ENCODE peak calls at places on chromosomes 13 and 19, in eight cellular contexts. O, P, N, E, X, T, U and A are unnamed samples.

GRCh38 chr19:6744381-6745288 is 5.2 kb downstream of the TRIP10 start:
- DNase-seq in O (no peak), P (peak; percentile 97), N (peak; percentile 85), E (peak; percentile 37), X (no peak), T (no peak), U (peak; percentile 94), A (no peak)

GRCh38 chr13:49113526-49114286 is 106.4 kb upstream of the MLNR start:
- DNase-seq in O (no peak), P (no peak), N (no peak), E (peak; percentile 29), X (no peak), T (no peak), U (no peak), A (no peak)

GRCh38 chr19:23770672-23771250 is 12.1 kb upstream of the ZNF681 start:
- DNase-seq in O (no peak), P (no peak), N (no peak), E (no peak), X (no peak), T (no peak), U (no peak), A (no peak)

GRCh38 chr13:102935896-102936321 is 90.1 kb downstream of the ERCC5 start:
- DNase-seq in O (no peak), P (no peak), N (no peak), E (no peak), X (no peak), T (no peak), U (no peak), A (no peak)

GRCh38 chr13:109348514-109349340 is 437.7 kb downstream of the IRS2 start:
- DNase-seq in O (no peak), P (no peak), N (no peak), E (peak; percentile 25), X (no peak), T (no peak), U (no peak), A (no peak)

GRCh38 chr19:43311706-43312105 is 41.8 kb upstream of the CD177 start:
- DNase-seq in O (no peak), P (no peak), N (no peak), E (no peak), X (no peak), T (no peak), U (no peak), A (no peak)

GRCh38 chr13:99075268-99076191 is 97.7 kb upstream of the DOCK9 start:
- DNase-seq in O (no peak), P (no peak), N (no peak), E (no peak), X (no peak), T (no peak), U (no peak), A (no peak)

GRCh38 chr19:29492761-29493160 is 33.0 kb upstream of the VSTM2B start:
- DNase-seq in O (no peak), P (no peak), N (peak; percentile 47), E (no peak), X (no peak), T (no peak), U (no peak), A (no peak)

GRCh38 chr19:33627962-33628839 is 6.4 kb downstream of the CHST8 start:
- DNase-seq in O (no peak), P (no peak), N (peak; percentile 45), E (no peak), X (no peak), T (no peak), U (no peak), A (no peak)

GRCh38 chr13:76980075-76980718 is 11.7 kb upstream of the CLN5 start:
- DNase-seq in O (no peak), P (peak; percentile 83), N (peak; percentile 92), E (peak; percentile 51), X (peak; percentile 5), T (peak; percentile 96), U (peak; percentile 87), A (peak; percentile 72)

GRCh38 chr13:50236898-50237318 is 221.7 kb downstream of the KCNRG start:
- DNase-seq in O (no peak), P (no peak), N (no peak), E (no peak), X (no peak), T (no peak), U (no peak), A (peak; percentile 73)

GRCh38 chr13:35496761-35497386 is 20.4 kb upstream of the MAB21L1 start:
- DNase-seq in O (no peak), P (no peak), N (no peak), E (no peak), X (no peak), T (no peak), U (no peak), A (no peak)

GRCh38 chr19:54154603-54155345 is 4.7 kb downstream of the LENG1 start:
- DNase-seq in O (no peak), P (no peak), N (no peak), E (no peak), X (no peak), T (no peak), U (no peak), A (no peak)

GRCh38 chr19:2415281-2415972 is 12.0 kb downstream of the TIMM13 start:
- DNase-seq in O (no peak), P (no peak), N (no peak), E (no peak), X (no peak), T (no peak), U (no peak), A (no peak)

GRCh38 chr13:93227906-93228801 is 1.5 kb downstream of the GPC6 start:
- DNase-seq in O (peak; percentile 61), P (peak; percentile 86), N (peak; percentile 95), E (peak; percentile 66), X (peak; percentile 86), T (no peak), U (peak; percentile 31), A (no peak)

GRCh38 chr19:31478241-31478640 is 129.0 kb upstream of the TSHZ3 start:
- DNase-seq in O (no peak), P (no peak), N (no peak), E (no peak), X (no peak), T (no peak), U (no peak), A (no peak)

GRCh38 chr19:56167064-56167578 is 8.7 kb upstream of the GALP start:
- DNase-seq in O (no peak), P (no peak), N (no peak), E (no peak), X (no peak), T (no peak), U (no peak), A (no peak)

GRCh38 chr13:49436890-49437289 is 7.0 kb downstream of the CAB39L start:
- DNase-seq in O (no peak), P (peak; percentile 69), N (no peak), E (peak; percentile 12), X (no peak), T (no peak), U (peak; percentile 30), A (no peak)

GRCh38 chr19:45340232-45340898 is at the start of gene KLC3:
- DNase-seq in O (no peak), P (no peak), N (peak; percentile 74), E (no peak), X (no peak), T (peak; percentile 55), U (no peak), A (no peak)

GRCh38 chr13:26880741-26881140 is 120.2 kb upstream of the GPR12 start:
- DNase-seq in O (no peak), P (no peak), N (no peak), E (no peak), X (no peak), T (no peak), U (no peak), A (no peak)

GRCh38 chr13:114286808-114287207 is 5.4 kb downstream of the UPF3A start:
- DNase-seq in O (no peak), P (no peak), N (peak; percentile 71), E (peak; percentile 47), X (no peak), T (no peak), U (no peak), A (no peak)

GRCh38 chr13:92806215-92806614 is 420.4 kb upstream of the GPC6 start:
- DNase-seq in O (no peak), P (no peak), N (no peak), E (peak; percentile 64), X (no peak), T (no peak), U (no peak), A (no peak)

GRCh38 chr19:16170134-16170533 is 3.2 kb downstream of the CIB3 start:
- DNase-seq in O (no peak), P (no peak), N (no peak), E (no peak), X (no peak), T (no peak), U (no peak), A (no peak)

GRCh38 chr13:51234676-51235075 is 12.5 kb downstream of the FAM124A start:
- DNase-seq in O (no peak), P (no peak), N (no peak), E (no peak), X (no peak), T (no peak), U (no peak), A (no peak)

GRCh38 chr13:112821340-112822055 is 131.7 kb downstream of the ATP11A start:
- DNase-seq in O (no peak), P (no peak), N (peak; percentile 28), E (no peak), X (no peak), T (no peak), U (no peak), A (no peak)

GRCh38 chr13:52414963-52415362 is 9.0 kb upstream of the THSD1 start:
- DNase-seq in O (no peak), P (no peak), N (no peak), E (peak; percentile 45), X (no peak), T (no peak), U (no peak), A (no peak)

GRCh38 chr19:35220315-35220921 is 8.1 kb downstream of the FAM187B start:
- DNase-seq in O (no peak), P (no peak), N (peak; percentile 16), E (no peak), X (no peak), T (no peak), U (no peak), A (no peak)

GRCh38 chr13:41130356-41130755 is 2.2 kb downstream of the KBTBD6 start:
- DNase-seq in O (no peak), P (no peak), N (no peak), E (no peak), X (no peak), T (no peak), U (no peak), A (no peak)

GRCh38 chr13:75713852-75714251 is 77.7 kb downstream of the LMO7 start:
- DNase-seq in O (no peak), P (no peak), N (no peak), E (no peak), X (no peak), T (no peak), U (no peak), A (no peak)